ENCODE peak calls at places on chromosomes 11 and 22, in nine cellular contexts. X, U, W, K, M, C, A, L and T are unnamed samples.
A peak's percentile ranks its signal among the peaks of the same experiment; 100 is the strongest.

GRCh38 chr22:42904049-42904448 is 47.0 kb upstream of the ARFGAP3 start:
- DNase-seq in X (no peak), U (no peak), W (no peak), K (no peak), M (no peak), C (no peak), A (no peak), L (no peak), T (no peak)

GRCh38 chr11:19537803-19538453 is 174.7 kb upstream of the NAV2 start:
- DNase-seq in X (no peak), U (no peak), W (no peak), K (no peak), M (no peak), C (no peak), A (no peak), L (no peak), T (no peak)

GRCh38 chr11:123616505-123617198 is 37.8 kb downstream of the SCN3B start:
- DNase-seq in X (no peak), U (no peak), W (no peak), K (no peak), M (peak; percentile 77), C (no peak), A (no peak), L (no peak), T (no peak)

GRCh38 chr22:33328789-33329296 is 270.7 kb upstream of the SYN3 start:
- DNase-seq in X (no peak), U (no peak), W (no peak), K (no peak), M (no peak), C (no peak), A (no peak), L (no peak), T (no peak)

GRCh38 chr11:122733301-122733686 is 77.8 kb downstream of the UBASH3B start:
- DNase-seq in X (no peak), U (no peak), W (no peak), K (no peak), M (peak; percentile 66), C (no peak), A (no peak), L (peak; percentile 42), T (no peak)

GRCh38 chr11:30310623-30311022 is 12.3 kb upstream of the ARL14EP start:
- DNase-seq in X (no peak), U (no peak), W (peak; percentile 4), K (no peak), M (no peak), C (no peak), A (no peak), L (no peak), T (no peak)

GRCh38 chr11:28343304-28344233 is 235.4 kb downstream of the METTL15 start:
- DNase-seq in X (no peak), U (no peak), W (no peak), K (no peak), M (no peak), C (no peak), A (no peak), L (no peak), T (no peak)

GRCh38 chr11:72378704-72379383 is 55.5 kb downstream of the CLPB start:
- DNase-seq in X (no peak), U (no peak), W (no peak), K (no peak), M (peak; percentile 76), C (no peak), A (no peak), L (no peak), T (no peak)

GRCh38 chr11:17531818-17532131 is 12.4 kb downstream of the USH1C start:
- DNase-seq in X (no peak), U (no peak), W (no peak), K (no peak), M (no peak), C (no peak), A (no peak), L (no peak), T (no peak)

GRCh38 chr11:86484164-86484794 is 109.6 kb downstream of the CCDC81 start:
- DNase-seq in X (no peak), U (no peak), W (no peak), K (no peak), M (peak; percentile 75), C (no peak), A (no peak), L (no peak), T (peak; percentile 44)

GRCh38 chr22:46514592-46515207 is 22.7 kb downstream of the CELSR1 start:
- DNase-seq in X (no peak), U (no peak), W (no peak), K (no peak), M (no peak), C (no peak), A (no peak), L (no peak), T (no peak)